ENCODE peak calls at places on chromosomes 2 and 18, in four cellular contexts. L, Z, U and J are unnamed samples.

GRCh38 chr2:66498597-66498910 is 63.6 kb downstream of the MEIS1 start:
- DNase-seq in L (no peak), Z (no peak), U (no peak), J (no peak)

GRCh38 chr18:36296591-36297418 is 708 bp upstream of the FHOD3 start:
- DNase-seq in L (no peak), Z (no peak), U (peak; percentile 66), J (peak; percentile 80)

GRCh38 chr18:26119246-26119645 is 14.4 kb upstream of the PSMA8 start:
- DNase-seq in L (no peak), Z (no peak), U (no peak), J (no peak)

GRCh38 chr2:96802281-96802595 is 13.8 kb upstream of the CNNM3 start:
- DNase-seq in L (no peak), Z (no peak), U (no peak), J (no peak)

GRCh38 chr2:236862961-236863728 is 222.5 kb upstream of the COPS8 start:
- DNase-seq in L (peak; percentile 36), Z (no peak), U (no peak), J (no peak)

GRCh38 chr18:45962461-45962860 is 4.7 kb downstream of the EPG5 start:
- DNase-seq in L (peak; percentile 30), Z (no peak), U (no peak), J (no peak)

GRCh38 chr2:49516427-49516826 is 362.1 kb upstream of the FSHR start:
- DNase-seq in L (no peak), Z (no peak), U (no peak), J (no peak)

GRCh38 chr2:190255668-190256067 is 64.0 kb downstream of the HIBCH start:
- DNase-seq in L (no peak), Z (no peak), U (no peak), J (no peak)

GRCh38 chr18:51051105-51051712 is 21.2 kb downstream of the SMAD4 start:
- DNase-seq in L (no peak), Z (no peak), U (no peak), J (no peak)

GRCh38 chr2:211416373-211416772 is 860.0 kb downstream of the CPS1 start:
- DNase-seq in L (no peak), Z (no peak), U (no peak), J (no peak)

GRCh38 chr18:57984490-57985109 is 59.4 kb upstream of the NEDD4L start:
- DNase-seq in L (no peak), Z (no peak), U (no peak), J (no peak)

GRCh38 chr2:27795868-27796277 is 24.4 kb downstream of the MRPL33 start:
- DNase-seq in L (no peak), Z (no peak), U (no peak), J (no peak)

GRCh38 chr18:51668632-51669031 is 471.2 kb upstream of the MEX3C start:
- DNase-seq in L (no peak), Z (no peak), U (no peak), J (no peak)

GRCh38 chr18:6219116-6219717 is 195.5 kb downstream of the L3MBTL4 start:
- DNase-seq in L (no peak), Z (no peak), U (no peak), J (no peak)

GRCh38 chr18:74146756-74147155 is 878 bp downstream of the FBXO15 start:
- DNase-seq in L (no peak), Z (no peak), U (no peak), J (no peak)

GRCh38 chr2:212811946-212812345 is 273.3 kb upstream of the ERBB4 start:
- DNase-seq in L (no peak), Z (no peak), U (no peak), J (no peak)

GRCh38 chr18:35938158-35938557 is 34.3 kb upstream of the RMP24 start:
- DNase-seq in L (no peak), Z (no peak), U (no peak), J (no peak)

GRCh38 chr2:9656270-9656766 is 25.5 kb upstream of the YWHAQ start:
- DNase-seq in L (peak; percentile 95), Z (peak; percentile 10), U (no peak), J (no peak)

GRCh38 chr2:132884292-132884691 is 214.3 kb upstream of the LYPD1 start:
- DNase-seq in L (no peak), Z (no peak), U (no peak), J (no peak)

GRCh38 chr2:28166956-28167355 is 225.7 kb upstream of the FOSL2 start:
- DNase-seq in L (no peak), Z (no peak), U (no peak), J (no peak)

GRCh38 chr2:70190086-70190412 is 770 bp downstream of the C2orf42 start:
- DNase-seq in L (no peak), Z (no peak), U (no peak), J (no peak)

GRCh38 chr2:189348369-189348768 is 92.9 kb upstream of the WDR75 start:
- DNase-seq in L (no peak), Z (no peak), U (no peak), J (no peak)

GRCh38 chr2:56130463-56131070 is 53.2 kb upstream of the CCDC85A start:
- DNase-seq in L (no peak), Z (no peak), U (no peak), J (no peak)

GRCh38 chr18:37524546-37525301 is 40.9 kb downstream of the CELF4 start:
- DNase-seq in L (no peak), Z (no peak), U (no peak), J (no peak)

GRCh38 chr2:184945824-184946223 is 347.5 kb downstream of the ZNF804A start:
- DNase-seq in L (no peak), Z (no peak), U (no peak), J (no peak)

GRCh38 chr18:80193701-80194100 is 53.6 kb downstream of the PARD6G start:
- DNase-seq in L (no peak), Z (no peak), U (no peak), J (no peak)

GRCh38 chr18:25630682-25631081 is 278.7 kb upstream of the ZNF521 start:
- DNase-seq in L (no peak), Z (no peak), U (no peak), J (no peak)

GRCh38 chr2:195308163-195308562 is 348.9 kb upstream of the SLC39A10 start:
- DNase-seq in L (no peak), Z (no peak), U (no peak), J (no peak)

GRCh38 chr2:195307751-195308150 is 349.3 kb upstream of the SLC39A10 start:
- DNase-seq in L (no peak), Z (no peak), U (no peak), J (no peak)

DNA sequence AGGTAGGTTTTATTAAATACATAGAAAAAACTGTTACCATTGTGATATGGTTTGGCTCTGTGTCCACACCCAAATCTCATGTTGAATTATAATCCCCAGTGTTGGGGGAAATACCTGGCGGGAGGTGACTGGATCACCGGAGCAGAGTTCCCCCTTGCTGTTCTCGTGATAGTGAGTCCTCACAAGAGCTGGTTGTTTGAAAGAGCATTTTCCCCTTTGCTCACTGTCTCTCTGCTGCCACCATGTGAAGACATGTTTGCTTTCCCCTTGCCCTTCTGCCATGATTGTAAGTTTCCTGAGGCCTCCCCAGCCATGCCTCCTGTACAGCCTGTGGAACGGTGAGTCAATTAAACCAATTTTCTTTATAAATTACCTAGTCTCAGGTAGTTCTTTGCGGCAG is 352.7 kb upstream of the SLC39A10 start:
- DNase-seq in L (no peak), Z (no peak), U (no peak), J (no peak)
- TF ChIP-seq CTCF in L (peak; percentile 21), Z (no peak), U (no peak), J (no peak)

DNA sequence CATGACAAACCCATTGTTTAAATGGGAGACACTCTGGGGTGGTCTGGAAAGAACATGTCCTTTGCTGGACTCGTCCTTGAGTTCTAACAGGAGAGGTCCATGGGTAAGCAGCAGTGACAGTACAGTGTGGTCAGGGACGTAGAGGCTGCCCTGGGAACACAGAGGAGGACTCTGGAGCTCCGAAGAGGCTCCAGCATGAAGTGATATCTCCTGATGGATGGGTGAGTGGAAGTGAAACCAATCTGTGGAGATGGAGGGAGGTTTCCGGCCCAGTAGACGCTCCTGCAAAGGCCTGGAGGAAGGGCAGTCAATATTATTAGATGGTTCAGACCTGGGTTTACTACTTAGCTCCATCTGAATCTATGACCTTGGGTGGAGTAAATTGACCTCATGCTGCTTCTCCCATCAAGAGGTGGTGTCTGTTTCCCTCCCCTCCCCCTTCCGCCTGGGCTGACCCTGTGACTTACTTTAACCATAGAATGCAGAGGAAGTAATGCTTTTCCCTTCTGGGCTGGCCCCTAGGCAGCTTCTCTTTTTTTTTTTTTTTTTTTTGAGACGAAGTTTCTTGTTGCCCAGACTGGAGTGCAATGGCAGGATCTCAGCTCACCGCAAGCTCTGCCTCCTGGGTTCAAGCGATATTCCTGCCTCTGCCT is 2.3 kb upstream of the TFCP2L1 start:
- DNase-seq in L (no peak), Z (no peak), U (no peak), J (no peak)
- H3K27me3 ChIP-seq in L (peaks cover 4% of the 10 kb centered on the region), Z (no peaks in the 10 kb centered on the region), U (peaks cover 12% of the 10 kb centered on the region), J (peaks cover 32% of the 10 kb centered on the region)

GRCh38 chr2:65077898-65078297 is 21.7 kb downstream of the CEP68 start:
- DNase-seq in L (no peak), Z (no peak), U (no peak), J (no peak)

GRCh38 chr2:65079017-65079416 is 22.8 kb downstream of the CEP68 start:
- DNase-seq in L (no peak), Z (no peak), U (no peak), J (no peak)

GRCh38 chr2:65085148-65085547 is 28.9 kb downstream of the CEP68 start:
- DNase-seq in L (no peak), Z (no peak), U (no peak), J (no peak)

GRCh38 chr2:65076345-65076710 is 20.1 kb downstream of the CEP68 start:
- DNase-seq in L (no peak), Z (no peak), U (no peak), J (no peak)

DNA sequence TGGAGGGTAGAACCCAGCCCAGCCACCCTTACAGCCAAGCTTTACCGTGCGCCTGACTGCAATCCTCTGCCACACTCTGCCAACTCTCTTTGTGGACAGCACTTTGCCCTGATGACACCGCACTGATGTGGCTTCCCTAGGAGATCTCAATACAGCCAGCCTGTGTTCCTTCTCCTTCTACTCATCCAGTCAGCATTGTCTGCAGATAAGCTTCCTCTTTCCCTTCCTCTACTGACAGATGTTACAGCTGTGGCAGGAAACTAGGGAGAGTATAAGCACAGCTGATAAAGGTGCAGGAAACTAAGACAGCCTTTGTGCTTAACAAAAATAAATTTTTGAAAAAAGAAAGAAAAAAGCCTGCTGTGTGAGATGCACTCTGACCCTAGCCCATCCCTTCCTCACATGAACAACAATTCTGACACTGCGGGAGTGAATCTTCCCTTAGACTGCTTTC is 25.0 kb downstream of the CEP68 start:
- DNase-seq in L (no peak), Z (no peak), U (no peak), J (no peak)
- TF ChIP-seq CTCF in L (no peak), Z (no peak), U (no peak), J (no peak)

GRCh38 chr2:64273524-64274398 is 129.5 kb upstream of the PELI1 start:
- DNase-seq in L (no peak), Z (no peak), U (peak; percentile 41), J (no peak)

GRCh38 chr2:64276417-64277095 is 132.3 kb upstream of the PELI1 start:
- DNase-seq in L (no peak), Z (no peak), U (no peak), J (no peak)

GRCh38 chr2:64277101-64277849 is 133.1 kb upstream of the PELI1 start:
- DNase-seq in L (no peak), Z (no peak), U (no peak), J (no peak)

GRCh38 chr2:64274399-64275173 is 130.4 kb upstream of the PELI1 start:
- DNase-seq in L (no peak), Z (no peak), U (no peak), J (no peak)

DNA sequence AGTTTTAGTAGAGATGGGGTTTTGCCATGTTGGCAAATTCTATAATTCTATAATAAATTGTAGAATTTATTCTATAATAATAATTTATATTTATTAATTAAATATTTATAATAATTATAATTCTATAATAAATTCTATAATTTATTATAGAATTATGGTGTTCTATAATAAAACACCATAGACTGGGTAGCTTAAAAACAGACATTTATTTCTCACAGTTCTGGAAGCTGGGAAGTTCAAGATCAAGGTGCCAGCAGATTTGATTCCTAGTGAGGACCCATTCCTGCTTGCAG is 130.9 kb upstream of the PELI1 start:
- DNase-seq in L (no peak), Z (no peak), U (no peak), J (no peak)
- H3K27me3 ChIP-seq in L (no peaks in the 10 kb centered on the region), Z (no peaks in the 10 kb centered on the region), U (no peaks in the 10 kb centered on the region), J (no peaks in the 10 kb centered on the region)